ENCODE peak calls at places on chromosomes 2 and 18, in five cellular contexts. V, M, C, A and Q are unnamed samples.

GRCh38 chr2:45836740-45837139 is 185.3 kb downstream of the PRKCE start:
- DNase-seq in V (no peak), C (no peak), M (no peak), A (no peak), Q (no peak)

GRCh38 chr18:26327062-26327461 is 100.8 kb downstream of the TAF4B start:
- DNase-seq in A (peak; percentile 0), V (no peak), M (peak; percentile 45), C (no peak), Q (peak; percentile 43)

GRCh38 chr2:157874997-157875719 is 972 bp downstream of the ACVR1 start:
- DNase-seq in V (peak; percentile 53), M (peak; percentile 42), A (peak; percentile 91), C (peak; percentile 65), Q (peak; percentile 92)

GRCh38 chr2:178269825-178270224 is 75.5 kb downstream of the OSBPL6 start:
- DNase-seq in M (no peak), C (no peak), V (no peak), A (no peak), Q (no peak)

GRCh38 chr2:138414014-138414413 is 87.6 kb upstream of the SPOPL start:
- DNase-seq in C (no peak), V (no peak), M (no peak), A (no peak), Q (no peak)

GRCh38 chr2:106269591-106270291 is 75.6 kb upstream of the UXS1 start:
- DNase-seq in M (no peak), C (no peak), V (no peak), A (no peak), Q (no peak)

GRCh38 chr2:144644549-144644948 is 124.6 kb upstream of the ZEB2 start:
- DNase-seq in C (no peak), A (no peak), M (no peak), V (no peak), Q (no peak)

GRCh38 chr2:62941413-62941812 is 109.2 kb upstream of the OTX1 start:
- DNase-seq in M (no peak), C (no peak), V (no peak), A (no peak), Q (no peak)

GRCh38 chr18:47184419-47185050 is 8.4 kb upstream of the IER3IP1 start:
- DNase-seq in C (peak; percentile 73), A (peak; percentile 37), V (peak; percentile 25), M (no peak), Q (peak; percentile 61)

GRCh38 chr2:202109737-202110184 is 36.7 kb downstream of the KIAA2012 start:
- DNase-seq in A (peak; percentile 70), V (peak; percentile 45), M (no peak), C (no peak), Q (peak; percentile 71)

GRCh38 chr2:125455110-125455509 is 1200.8 kb upstream of the GYPC start:
- DNase-seq in M (no peak), V (no peak), C (no peak), A (no peak), Q (peak; percentile 8)

GRCh38 chr2:209525834-209526281 is 102.0 kb downstream of the MAP2 start:
- DNase-seq in M (peak; percentile 35), V (peak; percentile 60), C (no peak), A (peak; percentile 95), Q (peak; percentile 71)

GRCh38 chr2:203404996-203405395 is 76.8 kb downstream of the ABI2 start:
- DNase-seq in C (no peak), V (no peak), M (no peak), A (peak; percentile 74), Q (no peak)

GRCh38 chr18:59674534-59674933 is 22.7 kb downstream of the CCBE1 start:
- DNase-seq in V (no peak), C (no peak), A (no peak), M (no peak), Q (no peak)

GRCh38 chr2:24209389-24210105 is 34.7 kb downstream of the FAM228A start:
- DNase-seq in C (no peak), M (no peak), A (no peak), V (no peak), Q (no peak)

GRCh38 chr2:132668189-132668833 is 1.7 kb downstream of the LYPD1 start:
- DNase-seq in M (no peak), V (peak; percentile 17), A (peak; percentile 47), C (peak; percentile 40), Q (no peak)

DNA sequence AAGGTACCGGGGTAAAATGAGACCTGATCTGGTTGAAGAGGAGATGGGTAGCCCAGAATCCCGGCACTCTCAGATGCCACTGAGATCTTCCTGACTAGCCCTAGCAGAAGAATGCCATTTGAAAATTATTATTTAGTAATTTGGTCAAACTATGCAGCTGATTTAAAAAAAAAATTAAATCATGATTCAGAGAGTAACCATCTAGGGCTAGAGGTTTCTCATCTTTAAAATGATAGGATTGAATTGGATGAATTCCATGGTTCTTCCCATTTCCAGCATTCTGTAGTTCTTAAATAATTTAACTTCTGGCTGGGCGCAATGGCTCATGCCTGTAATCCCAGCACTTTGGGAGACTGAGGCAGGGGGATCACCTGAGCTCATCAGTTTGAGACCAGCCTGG is 106.1 kb downstream of the MYO1B start:
- DNase-seq in V (no peak), C (no peak), A (peak; percentile 53), M (no peak), Q (no peak)
- H3K27ac ChIP-seq in V (peak overlapping the region; percentile 37), C (no peak overlapping the region), A (peak overlapping the region; percentile 65), M (no peak overlapping the region), Q (no peak overlapping the region)

DNA sequence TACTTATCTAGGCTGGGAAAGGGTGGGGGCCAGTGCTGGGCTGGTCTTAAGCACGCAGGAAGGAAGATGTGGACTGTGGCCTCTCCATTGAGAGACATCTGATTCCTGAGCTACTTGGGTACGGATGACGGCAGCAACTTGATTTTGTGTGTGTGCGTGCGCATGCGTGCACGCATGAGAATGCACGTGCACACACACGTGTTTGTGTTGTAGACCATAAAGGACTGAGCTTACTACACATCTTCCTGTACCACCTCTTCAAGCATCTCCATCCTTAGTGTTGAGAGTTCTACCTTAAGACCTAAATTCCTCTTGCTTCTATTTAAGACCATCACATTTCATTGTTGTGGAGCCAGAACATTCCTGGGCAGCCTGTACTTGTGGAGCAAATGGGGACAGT is 9.5 kb downstream of the WNT6 start:
- DNase-seq in C (no peak), A (no peak), M (no peak), V (no peak), Q (no peak)
- H3K27me3 ChIP-seq in C (peaks cover 81% of the 10 kb centered on the region), A (peaks cover 66% of the 10 kb centered on the region), M (no peaks in the 10 kb centered on the region), V (peaks cover 62% of the 10 kb centered on the region), Q (peaks cover 65% of the 10 kb centered on the region)

GRCh38 chr18:74396252-74397204 is 60.6 kb downstream of the DIPK1C start:
- DNase-seq in V (no peak), M (no peak), A (no peak), C (peak; percentile 54), Q (no peak)

GRCh38 chr18:74395630-74396251 is 61.4 kb downstream of the DIPK1C start:
- DNase-seq in A (no peak), C (no peak), V (no peak), M (no peak), Q (no peak)

GRCh38 chr18:74395006-74395405 is 62.1 kb downstream of the DIPK1C start:
- DNase-seq in M (no peak), V (no peak), A (no peak), C (no peak), Q (no peak)

GRCh38 chr18:74399225-74399887 is 57.8 kb downstream of the DIPK1C start:
- DNase-seq in V (no peak), A (no peak), C (no peak), M (no peak), Q (no peak)

DNA sequence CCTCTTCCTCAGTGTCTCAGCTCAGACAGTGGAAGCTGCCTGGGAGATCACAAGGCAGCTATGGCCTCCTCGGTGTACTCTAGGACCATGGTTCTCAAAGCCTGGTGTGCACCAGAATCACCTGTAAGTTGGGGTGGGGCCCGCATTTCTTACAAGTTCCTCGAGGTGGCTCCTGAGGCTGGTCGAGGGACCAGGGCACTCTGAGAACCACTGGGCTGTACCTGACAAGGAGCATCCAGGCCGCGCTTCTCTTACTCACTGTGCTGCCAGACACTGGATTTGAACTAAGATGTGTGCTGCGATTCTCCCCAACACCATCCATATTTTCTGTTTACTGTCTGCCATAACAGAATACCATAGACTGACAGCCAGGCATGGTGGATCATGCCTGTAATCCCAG is 59.5 kb downstream of the DIPK1C start:
- DNase-seq in A (no peak), V (no peak), M (no peak), C (no peak), Q (no peak)
- TF ChIP-seq CTCF in A (no peak), V (no peak), M (no peak), C (no peak), Q (no peak)

GRCh38 chr2:171999125-171999524 is 628 bp upstream of the METAP1D start:
- DNase-seq in A (no peak), C (no peak), V (no peak), M (no peak), Q (peak; percentile 32)

GRCh38 chr2:172000696-172001361 is 1.1 kb downstream of the METAP1D start:
- DNase-seq in V (no peak), A (no peak), C (no peak), M (no peak), Q (no peak)

GRCh38 chr2:171995586-171995985 is 4.2 kb upstream of the METAP1D start:
- DNase-seq in C (no peak), M (no peak), V (no peak), A (no peak), Q (no peak)

GRCh38 chr2:171996021-171996420 is 3.7 kb upstream of the METAP1D start:
- DNase-seq in V (no peak), A (no peak), C (no peak), M (no peak), Q (no peak)

GRCh38 chr2:171999604-172000469 is at the start of gene METAP1D:
- DNase-seq in A (peak; percentile 76), V (peak; percentile 85), C (peak; percentile 96), M (peak; percentile 91), Q (peak; percentile 83)
- H3K27ac ChIP-seq in A (peak within 1 kb of the TSS; percentile 87), V (peak within 1 kb of the TSS; percentile 69), C (peak within 1 kb of the TSS; percentile 49), M (peak within 1 kb of the TSS; percentile 77), Q (peak within 1 kb of the TSS; percentile 69)

GRCh38 chr2:60567092-60567491 is 13.6 kb upstream of the BCL11A start:
- DNase-seq in V (no peak), A (no peak), M (no peak), C (no peak), Q (no peak)
- H3K27me3 ChIP-seq in V (peaks cover 41% of the 10 kb centered on the region), A (peaks cover 54% of the 10 kb centered on the region), M (peaks cover 73% of the 10 kb centered on the region), C (peaks cover 57% of the 10 kb centered on the region), Q (peaks cover 32% of the 10 kb centered on the region)

DNA sequence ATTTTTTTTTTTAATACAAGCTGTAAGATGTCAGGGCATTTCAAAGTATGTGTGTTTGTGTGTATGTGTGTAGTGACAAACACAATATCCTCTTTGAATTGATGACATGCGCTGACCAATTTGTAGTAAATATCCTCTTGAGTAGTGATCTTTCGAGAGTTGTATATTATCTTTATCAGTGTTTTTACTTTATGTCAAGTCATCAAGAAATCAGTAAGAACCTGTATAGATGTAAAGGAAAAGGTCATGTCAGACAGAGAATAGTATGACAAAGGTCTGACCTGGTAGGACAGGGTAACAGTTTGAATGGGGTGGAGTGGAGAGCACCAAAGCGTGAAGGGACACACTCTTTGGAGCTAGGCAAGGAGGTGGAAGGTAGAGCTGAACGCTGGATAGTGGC is 1931.4 kb upstream of the CELF4 start:
- DNase-seq in C (no peak), A (no peak), M (no peak), V (no peak), Q (no peak)
- TF ChIP-seq CTCF in C (no peak), A (no peak), M (no peak), V (no peak), Q (no peak)

GRCh38 chr18:22913861-22914260 is 19.3 kb upstream of the RBBP8 start:
- DNase-seq in C (peak; percentile 82), A (no peak), M (peak; percentile 93), V (no peak), Q (peak; percentile 97)
- H3K27ac ChIP-seq in C (peak overlapping the region; percentile 25), A (no peak overlapping the region), M (peak overlapping the region; percentile 93), V (no peak overlapping the region), Q (no peak overlapping the region)